ENCODE peak calls at places on chromosomes 3 and 15, in five cellular contexts. L is stimulated activated CD8-positive, alpha-beta memory T cell treated with anti-CD3 and anti-CD28 coated beads, Interleukin-4, amount 100 ng/mL, for 24 hours; E is SW480; M is activated CD8-positive, alpha-beta memory T cell treated with anti-CD3 and anti-CD28 coated beads, Interleukin-2, amount 50 U/mL, for 4 hours; R is stomach. O is an unnamed sample.

GRCh38 chr3:184352897-184353545 is 8.4 kb downstream of the CLCN2 start:
- DNase-seq in L (no peak), E (no peak), R (no peak), M (no peak), O (no peak)

GRCh38 chr3:143951351-143951971 is 20.2 kb upstream of the DIPK2A start:
- DNase-seq in R (no peak), M (peak), L (no peak), E (peak), O (peak)

GRCh38 chr3:76930712-76931111 is 109.2 kb upstream of the ROBO2 start:
- DNase-seq in E (no peak), L (no peak), R (no peak), M (no peak), O (no peak)

GRCh38 chr15:48470096-48470495 is 138.9 kb downstream of the DUT start:
- DNase-seq in R (no peak), L (no peak), M (no peak), E (no peak), O (no peak)

GRCh38 chr3:120072867-120073525 is 21.3 kb downstream of the GSK3B start:
- DNase-seq in R (no peak), E (no peak), M (no peak), L (no peak), O (no peak)

GRCh38 chr3:74281705-74282104 is 332.8 kb downstream of the CNTN3 start:
- DNase-seq in E (no peak), L (no peak), M (no peak), R (no peak), O (no peak)

GRCh38 chr15:85414495-85414894 is 34.1 kb downstream of the AKAP13 start:
- DNase-seq in L (no peak), R (no peak), M (no peak), E (peak), O (peak)

GRCh38 chr3:115667175-115668065 is 44.1 kb downstream of the GAP43 start:
- DNase-seq in M (no peak), R (no peak), L (no peak), E (no peak), O (peak)

GRCh38 chr3:148092624-148093194 is 605.0 kb upstream of the AGTR1 start:
- DNase-seq in R (no peak), L (no peak), M (no peak), E (no peak), O (no peak)

GRCh38 chr15:41971089-41971892 is 1.1 kb downstream of the EHD4 start:
- DNase-seq in M (peak), R (peak), L (peak), E (peak), O (peak)

GRCh38 chr3:123053107-123053506 is 13.7 kb upstream of the PDIA5 start:
- DNase-seq in R (no peak), M (no peak), E (no peak), L (no peak), O (peak)

GRCh38 chr3:189567322-189567721 is 63.9 kb upstream of the TP63 start:
- DNase-seq in R (no peak), E (no peak), M (no peak), L (no peak), O (no peak)

GRCh38 chr3:169218314-169218983 is 445.1 kb downstream of the MECOM start:
- DNase-seq in R (peak), L (no peak), M (no peak), E (peak), O (peak)

GRCh38 chr15:62603757-62604156 is 438.7 kb upstream of the C2CD4B start:
- DNase-seq in R (no peak), M (no peak), L (no peak), E (no peak), O (no peak)

GRCh38 chr3:121883507-121883906 is 10.7 kb upstream of the SLC15A2 start:
- DNase-seq in E (peak), M (no peak), R (no peak), L (no peak), O (peak)

GRCh38 chr3:139689122-139689521 is 11.3 kb upstream of the NMNAT3 start:
- DNase-seq in E (no peak), R (no peak), M (no peak), L (no peak), O (peak)

O was measured in DMS53.